ENCODE peak calls at places on chromosomes 5 and 9, in eight cellular contexts. R is IMR-90, O is mucosa of descending colon, B is stomach, E is adrenal gland, X is neural crest cell, Q is BE2C, Y is astrocyte. L is an unnamed sample.

GRCh38 chr5:172953776-172954189 is 5.4 kb upstream of the RPL26L1 start:
- DNase-seq in R (peak; percentile 98), O (no peak), B (no peak), E (no peak), X (no peak), Q (no peak), Y (peak; percentile 98), L (no peak)

GRCh38 chr9:8856686-8857329 is 1057.2 kb upstream of the DMAC1 start:
- DNase-seq in R (no peak), O (no peak), B (no peak), E (no peak), X (no peak), Q (no peak), Y (no peak), L (no peak)

GRCh38 chr5:850511-851006 is at the start of gene ZDHHC11:
- DNase-seq in R (no peak), O (peak; percentile 50), B (peak; percentile 81), E (no peak), X (peak; percentile 44), Q (peak; percentile 94), Y (no peak), L (no peak)

GRCh38 chr5:119302916-119303897 is 52.6 kb upstream of the TNFAIP8 start:
- DNase-seq in R (peak; percentile 99), O (no peak), B (no peak), E (no peak), X (no peak), Q (no peak), Y (peak; percentile 99), L (no peak)

GRCh38 chr9:96619109-96619435 is 571 bp downstream of the CDC14B start:
- DNase-seq in R (no peak), O (peak; percentile 10), B (no peak), E (no peak), X (no peak), Q (no peak), Y (no peak), L (no peak)

GRCh38 chr5:32498484-32498883 is 53.9 kb upstream of the ZFR start:
- DNase-seq in R (no peak), O (no peak), B (no peak), E (no peak), X (no peak), Q (no peak), Y (no peak), L (no peak)

GRCh38 chr9:112170968-112171367 is 4.1 kb downstream of the SUSD1 start:
- DNase-seq in R (no peak), O (no peak), B (no peak), E (no peak), X (no peak), Q (no peak), Y (no peak), L (no peak)

GRCh38 chr5:111017731-111018130 is 53.8 kb upstream of the TSLP start:
- DNase-seq in R (peak; percentile 63), O (no peak), B (no peak), E (no peak), X (no peak), Q (no peak), Y (peak; percentile 2), L (no peak)

GRCh38 chr5:118042076-118042475 is 946.3 kb downstream of the DTWD2 start:
- DNase-seq in R (no peak), O (no peak), B (no peak), E (no peak), X (no peak), Q (no peak), Y (no peak), L (no peak)
- TF ChIP-seq CTCF in R (no peak), O (no peak), B (no peak), E (no peak), X (peak; percentile 41), Q (peak; percentile 24), Y (no peak), L (no peak)

GRCh38 chr9:87889882-87890252 is 7.2 kb downstream of the SPATA31E1 start:
- DNase-seq in R (no peak), O (no peak), B (no peak), E (no peak), X (no peak), Q (no peak), Y (no peak), L (no peak)
- TF ChIP-seq CTCF in R (no peak), O (no peak), B (no peak), E (no peak), X (no peak), Q (no peak), Y (no peak), L (no peak)

DNA sequence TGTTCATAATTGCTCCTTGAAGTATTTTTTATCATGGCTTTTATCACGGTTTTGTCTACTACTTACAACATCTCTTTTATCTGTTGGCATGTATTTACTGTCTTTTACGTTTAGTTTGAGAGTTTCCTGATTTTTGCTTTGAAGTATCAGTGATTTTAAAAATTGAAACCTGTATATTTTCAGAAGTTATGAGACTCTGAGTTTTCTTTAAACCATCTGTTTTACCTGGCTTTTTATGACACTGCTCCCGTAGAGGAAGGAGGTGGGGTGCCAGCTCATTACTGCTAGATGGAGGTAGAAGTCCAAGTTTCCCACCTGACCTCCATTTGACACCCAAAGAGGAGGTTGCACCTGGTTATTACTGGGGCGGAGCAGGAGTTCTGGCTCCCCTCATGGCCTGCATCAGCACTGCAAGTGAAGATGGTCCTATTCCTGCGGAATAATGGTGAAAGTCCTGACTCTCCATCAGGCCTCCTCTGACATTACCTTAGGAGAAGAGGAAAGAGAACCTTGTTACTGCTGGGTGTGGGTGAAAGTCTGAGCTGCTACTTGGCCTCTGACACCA is 10.0 kb upstream of the ZNF131 start:
- DNase-seq in R (no peak), O (peak; percentile 44), B (no peak), E (no peak), X (no peak), Q (peak; percentile 23), Y (no peak), L (peak; percentile 51)
- TF ChIP-seq CTCF in R (peak; percentile 27), O (no peak), B (no peak), E (no peak), X (peak; percentile 51), Q (peak; percentile 62), Y (peak; percentile 19), L (peak; percentile 46)

GRCh38 chr5:55437452-55437851 is 97.3 kb downstream of the PLPP1 start:
- DNase-seq in R (no peak), O (no peak), B (no peak), E (no peak), X (no peak), Q (no peak), Y (no peak), L (no peak)
- TF ChIP-seq CTCF in R (no peak), O (no peak), B (no peak), E (no peak), X (no peak), Q (no peak), Y (no peak), L (no peak)

GRCh38 chr9:127634698-127635097 is 22.6 kb downstream of the STXBP1 start:
- DNase-seq in R (no peak), O (no peak), B (no peak), E (no peak), X (no peak), Q (peak; percentile 39), Y (no peak), L (peak; percentile 11)
- TF ChIP-seq CTCF in R (no peak), O (no peak), B (no peak), E (no peak), X (no peak), Q (peak; percentile 48), Y (no peak), L (no peak)

DNA sequence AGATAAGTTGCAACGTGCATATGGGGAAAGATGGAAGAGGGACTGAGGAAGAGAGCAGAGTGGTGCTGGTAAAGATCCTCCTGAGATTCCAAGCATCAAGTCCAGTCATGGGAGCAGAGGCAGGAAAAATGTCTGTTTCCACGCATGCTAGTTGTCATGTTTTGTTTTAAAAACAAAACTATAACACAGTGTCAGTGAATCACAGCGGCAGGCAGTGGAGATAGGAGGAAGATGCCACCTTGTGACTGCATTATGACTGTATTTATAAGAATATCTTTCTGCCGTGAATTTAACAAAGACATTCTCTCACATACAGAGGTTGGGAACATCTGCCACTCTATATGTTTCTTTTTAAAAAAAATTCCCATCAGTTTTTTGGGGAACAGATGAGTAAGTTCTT is 3.7 kb upstream of the SVEP1 start:
- DNase-seq in R (peak; percentile 71), O (no peak), B (no peak), E (no peak), X (no peak), Q (no peak), Y (no peak), L (no peak)
- TF ChIP-seq CTCF in R (peak; percentile 51), O (no peak), B (no peak), E (no peak), X (no peak), Q (no peak), Y (no peak), L (no peak)